ENCODE peak calls at places on chromosomes 13 and 19, in seven cellular contexts. G, Z, S, L, I, T and P are unnamed samples.

GRCh38 chr13:27120811-27121210 is 50.8 kb downstream of the USP12 start:
- DNase-seq in L (no peak), I (no peak), G (no peak), Z (no peak), S (no peak), T (no peak), P (no peak)

GRCh38 chr19:42313096-42313839 is at the start of gene TMEM145:
- DNase-seq in S (peak), I (no peak), T (peak), Z (no peak), G (peak), L (peak), P (peak)

GRCh38 chr19:7773841-7774240 is 10.8 kb downstream of the CLEC4M start:
- DNase-seq in T (no peak), I (no peak), L (peak), S (no peak), G (no peak), Z (no peak), P (no peak)

GRCh38 chr13:29619995-29620394 is 24.5 kb upstream of the SLC7A1 start:
- DNase-seq in I (no peak), T (no peak), L (peak), G (no peak), Z (no peak), S (no peak), P (no peak)

GRCh38 chr13:19927117-19927734 is 31.3 kb upstream of the ZMYM2 start:
- DNase-seq in L (peak), I (no peak), G (no peak), T (peak), Z (no peak), S (peak), P (peak)

GRCh38 chr13:45219938-45220375 is 19.1 kb upstream of the KCTD4 start:
- DNase-seq in T (no peak), Z (no peak), I (no peak), G (no peak), L (peak), S (no peak), P (peak)

GRCh38 chr19:41886761-41887710 is 4.1 kb downstream of the ARHGEF1 start:
- DNase-seq in Z (peak), I (peak), T (no peak), L (peak), S (peak), G (peak), P (no peak)

GRCh38 chr19:1087813-1088418 is 7.3 kb downstream of the POLR2E start:
- DNase-seq in T (peak), L (no peak), Z (no peak), G (peak), I (no peak), S (peak), P (no peak)

GRCh38 chr13:46385946-46386345 is 1.1 kb downstream of the RUBCNL start:
- DNase-seq in G (no peak), T (no peak), Z (no peak), L (no peak), S (no peak), I (no peak), P (no peak)

GRCh38 chr13:26721251-26721939 is 39.2 kb downstream of the GPR12 start:
- DNase-seq in G (peak), Z (peak), T (peak), I (peak), S (no peak), L (no peak), P (no peak)

GRCh38 chr13:42275506-42275905 is 3.6 kb downstream of the AKAP11 start:
- DNase-seq in L (no peak), S (no peak), I (no peak), T (no peak), G (no peak), Z (no peak), P (no peak)

GRCh38 chr19:13872339-13872694 is 4.6 kb upstream of the NANOS3 start:
- DNase-seq in G (no peak), Z (no peak), L (no peak), T (no peak), S (no peak), I (no peak), P (no peak)

GRCh38 chr13:59266478-59267063 is 897.2 kb downstream of the DIAPH3 start:
- DNase-seq in L (no peak), T (no peak), G (no peak), Z (no peak), I (no peak), S (no peak), P (no peak)

GRCh38 chr19:28883241-28883693 is 329.7 kb downstream of the UQCRFS1 start:
- DNase-seq in G (no peak), I (no peak), L (no peak), Z (no peak), S (no peak), T (peak), P (no peak)

GRCh38 chr19:41702208-41702651 is 6.2 kb upstream of the CEACAM5 start:
- DNase-seq in S (no peak), L (peak), Z (no peak), T (no peak), I (no peak), G (no peak), P (peak)

GRCh38 chr13:44380404-44381165 is 7.0 kb downstream of the SERP2 start:
- DNase-seq in L (no peak), Z (no peak), T (no peak), I (no peak), S (no peak), G (no peak), P (no peak)

GRCh38 chr13:74406439-74406838 is 272.2 kb upstream of the KLF12 start:
- DNase-seq in Z (no peak), L (no peak), S (peak), I (no peak), T (no peak), G (no peak), P (no peak)

GRCh38 chr19:34082289-34083077 is 89.8 kb upstream of the LSM14A start:
- DNase-seq in G (no peak), Z (no peak), L (no peak), I (no peak), S (no peak), T (peak), P (no peak)

GRCh38 chr19:16594131-16594586 is 21.9 kb upstream of the SLC35E1 start:
- DNase-seq in S (peak), I (peak), T (no peak), L (no peak), Z (no peak), G (no peak), P (no peak)

GRCh38 chr19:19578241-19578640 is 40.2 kb downstream of the CILP2 start:
- DNase-seq in T (no peak), L (no peak), I (no peak), S (no peak), G (no peak), Z (no peak), P (no peak)

GRCh38 chr19:20969898-20970297 is 46.8 kb downstream of the ZNF85 start:
- DNase-seq in L (peak), G (no peak), S (no peak), Z (no peak), I (no peak), T (no peak), P (no peak)

GRCh38 chr13:28530729-28531194 is 35.8 kb upstream of the FLT1 start:
- DNase-seq in I (no peak), Z (no peak), L (no peak), G (no peak), S (peak), T (no peak), P (no peak)

GRCh38 chr13:105920375-105920774 is 615.1 kb downstream of the EFNB2 start:
- DNase-seq in G (no peak), I (no peak), S (no peak), L (peak), Z (no peak), T (no peak), P (peak)

GRCh38 chr13:40666905-40667621 is 622 bp upstream of the FOXO1 start:
- DNase-seq in L (no peak), S (peak), I (no peak), G (no peak), Z (no peak), T (no peak), P (no peak)

GRCh38 chr13:25501231-25501630 is 129.5 kb downstream of the ATP8A2 start:
- DNase-seq in G (no peak), L (no peak), T (no peak), Z (no peak), S (no peak), I (no peak), P (no peak)

GRCh38 chr19:29420482-29421185 is 105.2 kb upstream of the VSTM2B start:
- DNase-seq in G (no peak), I (no peak), L (no peak), Z (no peak), S (no peak), T (no peak), P (no peak)

GRCh38 chr13:111597041-111598017 is 276.9 kb downstream of the TEX29 start:
- DNase-seq in L (no peak), S (no peak), I (no peak), Z (no peak), G (no peak), T (no peak), P (no peak)

GRCh38 chr13:49240017-49240416 is 7.7 kb upstream of the CDADC1 start:
- DNase-seq in T (no peak), Z (peak), I (no peak), L (peak), G (peak), S (peak), P (peak)

GRCh38 chr19:49224856-49225255 is 67.3 kb downstream of the TRPM4 start:
- DNase-seq in T (no peak), L (peak), Z (no peak), G (no peak), I (no peak), S (peak), P (peak)

GRCh38 chr13:21675095-21676007 is 4.5 kb downstream of the FGF9 start:
- DNase-seq in G (no peak), S (peak), T (no peak), Z (no peak), L (peak), I (peak), P (no peak)